ENCODE peak calls at places on chromosome 9, in six cellular contexts. One of them, this sample, is unnamed.

GRCh38 chr9:91589101-91589553 is 165.5 kb upstream of the NFIL3 start:
- DNase-seq in stimulated activated CD4-positive, alpha-beta T cell treated with anti-CD3 and anti-CD28 coated beads, Interleukin-15, amount 100 ng/mL, for 1 hour: no peak
- DNase-seq in non-pigmented ciliary epithelial cell: no peak
- DNase-seq in neuronal stem cell: no peak
- DNase-seq in adipocyte: peak; percentile 78
- DNase-seq in hippocampal formation: no peak
- DNase-seq in this sample: no peak

GRCh38 chr9:121201045-121201737 is 478 bp downstream of the RAB14 start:
- DNase-seq in stimulated activated CD4-positive, alpha-beta T cell treated with anti-CD3 and anti-CD28 coated beads, Interleukin-15, amount 100 ng/mL, for 1 hour: peak; percentile 32
- DNase-seq in non-pigmented ciliary epithelial cell: no peak
- DNase-seq in neuronal stem cell: peak; percentile 24
- DNase-seq in adipocyte: peak; percentile 66
- DNase-seq in hippocampal formation: no peak
- DNase-seq in this sample: no peak

GRCh38 chr9:106878943-106879916 is 16.3 kb downstream of the ZNF462 start:
- DNase-seq in stimulated activated CD4-positive, alpha-beta T cell treated with anti-CD3 and anti-CD28 coated beads, Interleukin-15, amount 100 ng/mL, for 1 hour: no peak
- DNase-seq in non-pigmented ciliary epithelial cell: peak; percentile 72
- DNase-seq in neuronal stem cell: peak; percentile 52
- DNase-seq in adipocyte: peak; percentile 45
- DNase-seq in hippocampal formation: peak; percentile 70
- DNase-seq in this sample: no peak

GRCh38 chr9:6739218-6739617 is 18.6 kb upstream of the KDM4C start:
- DNase-seq in stimulated activated CD4-positive, alpha-beta T cell treated with anti-CD3 and anti-CD28 coated beads, Interleukin-15, amount 100 ng/mL, for 1 hour: no peak
- DNase-seq in non-pigmented ciliary epithelial cell: no peak
- DNase-seq in neuronal stem cell: no peak
- DNase-seq in adipocyte: peak; percentile 49
- DNase-seq in hippocampal formation: no peak
- DNase-seq in this sample: no peak

GRCh38 chr9:14780251-14780650 is 57.7 kb upstream of the CER1 start:
- DNase-seq in stimulated activated CD4-positive, alpha-beta T cell treated with anti-CD3 and anti-CD28 coated beads, Interleukin-15, amount 100 ng/mL, for 1 hour: no peak
- DNase-seq in non-pigmented ciliary epithelial cell: no peak
- DNase-seq in neuronal stem cell: no peak
- DNase-seq in adipocyte: no peak
- DNase-seq in hippocampal formation: peak; percentile 42
- DNase-seq in this sample: no peak

GRCh38 chr9:123073991-123074422 is 40.5 kb downstream of the GPR21 start:
- DNase-seq in stimulated activated CD4-positive, alpha-beta T cell treated with anti-CD3 and anti-CD28 coated beads, Interleukin-15, amount 100 ng/mL, for 1 hour: no peak
- DNase-seq in non-pigmented ciliary epithelial cell: peak; percentile 35
- DNase-seq in neuronal stem cell: no peak
- DNase-seq in adipocyte: peak; percentile 63
- DNase-seq in hippocampal formation: no peak
- DNase-seq in this sample: no peak

GRCh38 chr9:19161257-19162025 is 34.1 kb upstream of the PLIN2 start:
- DNase-seq in stimulated activated CD4-positive, alpha-beta T cell treated with anti-CD3 and anti-CD28 coated beads, Interleukin-15, amount 100 ng/mL, for 1 hour: no peak
- DNase-seq in non-pigmented ciliary epithelial cell: peak; percentile 95
- DNase-seq in neuronal stem cell: no peak
- DNase-seq in adipocyte: peak; percentile 80
- DNase-seq in hippocampal formation: no peak
- DNase-seq in this sample: no peak

GRCh38 chr9:4308482-4308881 is 8.6 kb upstream of the GLIS3 start:
- DNase-seq in stimulated activated CD4-positive, alpha-beta T cell treated with anti-CD3 and anti-CD28 coated beads, Interleukin-15, amount 100 ng/mL, for 1 hour: no peak
- DNase-seq in non-pigmented ciliary epithelial cell: no peak
- DNase-seq in neuronal stem cell: no peak
- DNase-seq in adipocyte: no peak
- DNase-seq in hippocampal formation: no peak
- DNase-seq in this sample: no peak

GRCh38 chr9:13377286-13377925 is 97.9 kb upstream of the MPDZ start:
- DNase-seq in stimulated activated CD4-positive, alpha-beta T cell treated with anti-CD3 and anti-CD28 coated beads, Interleukin-15, amount 100 ng/mL, for 1 hour: no peak
- DNase-seq in non-pigmented ciliary epithelial cell: no peak
- DNase-seq in neuronal stem cell: no peak
- DNase-seq in adipocyte: no peak
- DNase-seq in hippocampal formation: no peak
- DNase-seq in this sample: no peak

GRCh38 chr9:129322641-129323375 is 144.7 kb upstream of the IER5L start:
- DNase-seq in stimulated activated CD4-positive, alpha-beta T cell treated with anti-CD3 and anti-CD28 coated beads, Interleukin-15, amount 100 ng/mL, for 1 hour: no peak
- DNase-seq in non-pigmented ciliary epithelial cell: no peak
- DNase-seq in neuronal stem cell: no peak
- DNase-seq in adipocyte: no peak
- DNase-seq in hippocampal formation: no peak
- DNase-seq in this sample: no peak

GRCh38 chr9:33290994-33291397 is 680 bp downstream of the NFX1 start:
- DNase-seq in stimulated activated CD4-positive, alpha-beta T cell treated with anti-CD3 and anti-CD28 coated beads, Interleukin-15, amount 100 ng/mL, for 1 hour: no peak
- DNase-seq in non-pigmented ciliary epithelial cell: peak; percentile 88
- DNase-seq in neuronal stem cell: no peak
- DNase-seq in adipocyte: no peak
- DNase-seq in hippocampal formation: no peak
- DNase-seq in this sample: no peak

GRCh38 chr9:97564291-97565175 is 63.1 kb downstream of the TMOD1 start:
- DNase-seq in stimulated activated CD4-positive, alpha-beta T cell treated with anti-CD3 and anti-CD28 coated beads, Interleukin-15, amount 100 ng/mL, for 1 hour: no peak
- DNase-seq in non-pigmented ciliary epithelial cell: peak; percentile 14
- DNase-seq in neuronal stem cell: no peak
- DNase-seq in adipocyte: peak; percentile 79
- DNase-seq in hippocampal formation: no peak
- DNase-seq in this sample: no peak

GRCh38 chr9:117403848-117404247 is 11.0 kb downstream of the ASTN2 start:
- DNase-seq in stimulated activated CD4-positive, alpha-beta T cell treated with anti-CD3 and anti-CD28 coated beads, Interleukin-15, amount 100 ng/mL, for 1 hour: no peak
- DNase-seq in non-pigmented ciliary epithelial cell: no peak
- DNase-seq in neuronal stem cell: no peak
- DNase-seq in adipocyte: no peak
- DNase-seq in hippocampal formation: no peak
- DNase-seq in this sample: no peak

GRCh38 chr9:92617195-92617813 is 52.6 kb downstream of the IPPK start:
- DNase-seq in stimulated activated CD4-positive, alpha-beta T cell treated with anti-CD3 and anti-CD28 coated beads, Interleukin-15, amount 100 ng/mL, for 1 hour: no peak
- DNase-seq in non-pigmented ciliary epithelial cell: no peak
- DNase-seq in neuronal stem cell: no peak
- DNase-seq in adipocyte: no peak
- DNase-seq in hippocampal formation: no peak
- DNase-seq in this sample: no peak

GRCh38 chr9:88312070-88312469 is 76.2 kb upstream of the SPIN1 start:
- DNase-seq in stimulated activated CD4-positive, alpha-beta T cell treated with anti-CD3 and anti-CD28 coated beads, Interleukin-15, amount 100 ng/mL, for 1 hour: no peak
- DNase-seq in non-pigmented ciliary epithelial cell: no peak
- DNase-seq in neuronal stem cell: no peak
- DNase-seq in adipocyte: no peak
- DNase-seq in hippocampal formation: no peak
- DNase-seq in this sample: no peak

GRCh38 chr9:93525476-93525875 is 50.9 kb upstream of the PHF2 start:
- DNase-seq in stimulated activated CD4-positive, alpha-beta T cell treated with anti-CD3 and anti-CD28 coated beads, Interleukin-15, amount 100 ng/mL, for 1 hour: no peak
- DNase-seq in non-pigmented ciliary epithelial cell: no peak
- DNase-seq in neuronal stem cell: no peak
- DNase-seq in adipocyte: no peak
- DNase-seq in hippocampal formation: no peak
- DNase-seq in this sample: no peak

GRCh38 chr9:131499254-131499653 is 3.5 kb upstream of the POMT1 start:
- DNase-seq in stimulated activated CD4-positive, alpha-beta T cell treated with anti-CD3 and anti-CD28 coated beads, Interleukin-15, amount 100 ng/mL, for 1 hour: no peak
- DNase-seq in non-pigmented ciliary epithelial cell: no peak
- DNase-seq in neuronal stem cell: no peak
- DNase-seq in adipocyte: no peak
- DNase-seq in hippocampal formation: no peak
- DNase-seq in this sample: no peak

GRCh38 chr9:89234636-89235035 is 56.0 kb upstream of the SHC3 start:
- DNase-seq in stimulated activated CD4-positive, alpha-beta T cell treated with anti-CD3 and anti-CD28 coated beads, Interleukin-15, amount 100 ng/mL, for 1 hour: peak; percentile 19
- DNase-seq in non-pigmented ciliary epithelial cell: no peak
- DNase-seq in neuronal stem cell: no peak
- DNase-seq in adipocyte: peak; percentile 18
- DNase-seq in hippocampal formation: no peak
- DNase-seq in this sample: no peak

GRCh38 chr9:37784291-37784639 is 599 bp downstream of the EXOSC3 start:
- DNase-seq in stimulated activated CD4-positive, alpha-beta T cell treated with anti-CD3 and anti-CD28 coated beads, Interleukin-15, amount 100 ng/mL, for 1 hour: no peak
- DNase-seq in non-pigmented ciliary epithelial cell: no peak
- DNase-seq in neuronal stem cell: no peak
- DNase-seq in adipocyte: peak; percentile 49
- DNase-seq in hippocampal formation: no peak
- DNase-seq in this sample: no peak

GRCh38 chr9:115008536-115008935 is 78.1 kb upstream of the TNFSF8 start:
- DNase-seq in stimulated activated CD4-positive, alpha-beta T cell treated with anti-CD3 and anti-CD28 coated beads, Interleukin-15, amount 100 ng/mL, for 1 hour: no peak
- DNase-seq in non-pigmented ciliary epithelial cell: peak; percentile 87
- DNase-seq in neuronal stem cell: no peak
- DNase-seq in adipocyte: peak; percentile 86
- DNase-seq in hippocampal formation: no peak
- DNase-seq in this sample: no peak

GRCh38 chr9:99489043-99489378 is 266.9 kb downstream of the SEC61B start:
- DNase-seq in stimulated activated CD4-positive, alpha-beta T cell treated with anti-CD3 and anti-CD28 coated beads, Interleukin-15, amount 100 ng/mL, for 1 hour: no peak
- DNase-seq in non-pigmented ciliary epithelial cell: no peak
- DNase-seq in neuronal stem cell: no peak
- DNase-seq in adipocyte: peak; percentile 77
- DNase-seq in hippocampal formation: no peak
- DNase-seq in this sample: no peak

GRCh38 chr9:76153372-76153771 is 240.9 kb downstream of the RFK start:
- DNase-seq in stimulated activated CD4-positive, alpha-beta T cell treated with anti-CD3 and anti-CD28 coated beads, Interleukin-15, amount 100 ng/mL, for 1 hour: no peak
- DNase-seq in non-pigmented ciliary epithelial cell: no peak
- DNase-seq in neuronal stem cell: no peak
- DNase-seq in adipocyte: no peak
- DNase-seq in hippocampal formation: no peak
- DNase-seq in this sample: no peak

GRCh38 chr9:91033802-91034201 is 232.2 kb downstream of the SYK start:
- DNase-seq in stimulated activated CD4-positive, alpha-beta T cell treated with anti-CD3 and anti-CD28 coated beads, Interleukin-15, amount 100 ng/mL, for 1 hour: peak; percentile 65
- DNase-seq in non-pigmented ciliary epithelial cell: no peak
- DNase-seq in neuronal stem cell: no peak
- DNase-seq in adipocyte: no peak
- DNase-seq in hippocampal formation: no peak
- DNase-seq in this sample: no peak

GRCh38 chr9:18362901-18363685 is 110.9 kb upstream of the ADAMTSL1 start:
- DNase-seq in stimulated activated CD4-positive, alpha-beta T cell treated with anti-CD3 and anti-CD28 coated beads, Interleukin-15, amount 100 ng/mL, for 1 hour: no peak
- DNase-seq in non-pigmented ciliary epithelial cell: no peak
- DNase-seq in neuronal stem cell: no peak
- DNase-seq in adipocyte: peak; percentile 70
- DNase-seq in hippocampal formation: peak; percentile 29
- DNase-seq in this sample: no peak

GRCh38 chr9:114674798-114675554 is 7.0 kb downstream of the TEX48 start:
- DNase-seq in stimulated activated CD4-positive, alpha-beta T cell treated with anti-CD3 and anti-CD28 coated beads, Interleukin-15, amount 100 ng/mL, for 1 hour: no peak
- DNase-seq in non-pigmented ciliary epithelial cell: no peak
- DNase-seq in neuronal stem cell: no peak
- DNase-seq in adipocyte: no peak
- DNase-seq in hippocampal formation: no peak
- DNase-seq in this sample: no peak

GRCh38 chr9:81621785-81622243 is 67.5 kb downstream of the TLE1 start:
- DNase-seq in stimulated activated CD4-positive, alpha-beta T cell treated with anti-CD3 and anti-CD28 coated beads, Interleukin-15, amount 100 ng/mL, for 1 hour: no peak
- DNase-seq in non-pigmented ciliary epithelial cell: no peak
- DNase-seq in neuronal stem cell: peak; percentile 89
- DNase-seq in adipocyte: no peak
- DNase-seq in hippocampal formation: no peak
- DNase-seq in this sample: no peak

GRCh38 chr9:8963882-8964281 is 1164.3 kb upstream of the DMAC1 start:
- DNase-seq in stimulated activated CD4-positive, alpha-beta T cell treated with anti-CD3 and anti-CD28 coated beads, Interleukin-15, amount 100 ng/mL, for 1 hour: no peak
- DNase-seq in non-pigmented ciliary epithelial cell: no peak
- DNase-seq in neuronal stem cell: no peak
- DNase-seq in adipocyte: no peak
- DNase-seq in hippocampal formation: no peak
- DNase-seq in this sample: no peak

GRCh38 chr9:137034709-137035506 is 3.0 kb upstream of the FUT7 start:
- DNase-seq in stimulated activated CD4-positive, alpha-beta T cell treated with anti-CD3 and anti-CD28 coated beads, Interleukin-15, amount 100 ng/mL, for 1 hour: peak; percentile 81
- DNase-seq in non-pigmented ciliary epithelial cell: peak; percentile 42
- DNase-seq in neuronal stem cell: peak; percentile 76
- DNase-seq in adipocyte: peak; percentile 91
- DNase-seq in hippocampal formation: peak; percentile 82
- DNase-seq in this sample: peak; percentile 78

GRCh38 chr9:76758476-76758875 is 5.8 kb upstream of the PCA3 start:
- DNase-seq in stimulated activated CD4-positive, alpha-beta T cell treated with anti-CD3 and anti-CD28 coated beads, Interleukin-15, amount 100 ng/mL, for 1 hour: no peak
- DNase-seq in non-pigmented ciliary epithelial cell: no peak
- DNase-seq in neuronal stem cell: no peak
- DNase-seq in adipocyte: no peak
- DNase-seq in hippocampal formation: no peak
- DNase-seq in this sample: no peak

GRCh38 chr9:27528278-27528885 is 1.2 kb downstream of the MOB3B start:
- DNase-seq in stimulated activated CD4-positive, alpha-beta T cell treated with anti-CD3 and anti-CD28 coated beads, Interleukin-15, amount 100 ng/mL, for 1 hour: peak; percentile 10
- DNase-seq in non-pigmented ciliary epithelial cell: no peak
- DNase-seq in neuronal stem cell: peak; percentile 69
- DNase-seq in adipocyte: peak; percentile 71
- DNase-seq in hippocampal formation: peak; percentile 60
- DNase-seq in this sample: no peak

GRCh38 chr9:120878188-120879130 is 1.5 kb upstream of the PHF19 start:
- DNase-seq in stimulated activated CD4-positive, alpha-beta T cell treated with anti-CD3 and anti-CD28 coated beads, Interleukin-15, amount 100 ng/mL, for 1 hour: no peak
- DNase-seq in non-pigmented ciliary epithelial cell: no peak
- DNase-seq in neuronal stem cell: no peak
- DNase-seq in adipocyte: no peak
- DNase-seq in hippocampal formation: no peak
- DNase-seq in this sample: no peak

GRCh38 chr9:129994947-129995346 is 48.0 kb downstream of the FNBP1 start:
- DNase-seq in stimulated activated CD4-positive, alpha-beta T cell treated with anti-CD3 and anti-CD28 coated beads, Interleukin-15, amount 100 ng/mL, for 1 hour: no peak
- DNase-seq in non-pigmented ciliary epithelial cell: no peak
- DNase-seq in neuronal stem cell: no peak
- DNase-seq in adipocyte: peak; percentile 44
- DNase-seq in hippocampal formation: no peak
- DNase-seq in this sample: no peak

GRCh38 chr9:99725852-99726251 is 95.8 kb upstream of the NR4A3 start:
- DNase-seq in stimulated activated CD4-positive, alpha-beta T cell treated with anti-CD3 and anti-CD28 coated beads, Interleukin-15, amount 100 ng/mL, for 1 hour: no peak
- DNase-seq in non-pigmented ciliary epithelial cell: no peak
- DNase-seq in neuronal stem cell: no peak
- DNase-seq in adipocyte: no peak
- DNase-seq in hippocampal formation: no peak
- DNase-seq in this sample: no peak

GRCh38 chr9:18437315-18438200 is 36.4 kb upstream of the ADAMTSL1 start:
- DNase-seq in stimulated activated CD4-positive, alpha-beta T cell treated with anti-CD3 and anti-CD28 coated beads, Interleukin-15, amount 100 ng/mL, for 1 hour: no peak
- DNase-seq in non-pigmented ciliary epithelial cell: no peak
- DNase-seq in neuronal stem cell: no peak
- DNase-seq in adipocyte: peak; percentile 63
- DNase-seq in hippocampal formation: no peak
- DNase-seq in this sample: no peak

GRCh38 chr9:93897075-93897970 is 57.8 kb downstream of the BARX1 start:
- DNase-seq in stimulated activated CD4-positive, alpha-beta T cell treated with anti-CD3 and anti-CD28 coated beads, Interleukin-15, amount 100 ng/mL, for 1 hour: no peak
- DNase-seq in non-pigmented ciliary epithelial cell: no peak
- DNase-seq in neuronal stem cell: no peak
- DNase-seq in adipocyte: no peak
- DNase-seq in hippocampal formation: no peak
- DNase-seq in this sample: no peak

GRCh38 chr9:131799177-131799823 is 59.4 kb upstream of the RAPGEF1 start:
- DNase-seq in stimulated activated CD4-positive, alpha-beta T cell treated with anti-CD3 and anti-CD28 coated beads, Interleukin-15, amount 100 ng/mL, for 1 hour: peak; percentile 31
- DNase-seq in non-pigmented ciliary epithelial cell: no peak
- DNase-seq in neuronal stem cell: peak; percentile 85
- DNase-seq in adipocyte: peak; percentile 66
- DNase-seq in hippocampal formation: peak; percentile 11
- DNase-seq in this sample: no peak